ENCODE peak calls at places on chromosomes 2 and 18, in four cellular contexts. C is mammary epithelial cell; Y is CD8-positive, alpha-beta T cell; J is OCI-LY7. Z is an unnamed sample. For H3K4me1, the result is how much of the 10 kb centered on the place peaks cover.

GRCh38 chr2:181158453-181158852 is 178.0 kb downstream of the UBE2E3 start:
- DNase-seq in C (no peak), J (no peak), Y (no peak), Z (no peak)

GRCh38 chr2:231680992-231681852 is 27.1 kb upstream of the PTMA start:
- DNase-seq in J (peak), Y (no peak), C (no peak), Z (peak)

GRCh38 chr2:112092286-112093041 is 37.4 kb downstream of the TMEM87B start:
- DNase-seq in J (no peak), C (peak), Y (no peak), Z (no peak)

GRCh38 chr18:4524096-4524495 is 69.0 kb upstream of the DLGAP1 start:
- DNase-seq in J (no peak), C (no peak), Y (no peak), Z (no peak)

GRCh38 chr2:189466656-189467055 is 25.4 kb downstream of the WDR75 start:
- DNase-seq in C (no peak), Y (no peak), J (peak), Z (no peak)

GRCh38 chr2:18932864-18933263 is 343.5 kb upstream of the NT5C1B start:
- DNase-seq in J (no peak), C (no peak), Y (no peak), Z (no peak)

GRCh38 chr2:15415748-15416147 is 145.4 kb downstream of the NBAS start:
- DNase-seq in Y (no peak), C (no peak), J (no peak), Z (no peak)

GRCh38 chr2:127862228-127862627 is 4.3 kb upstream of the POLR2D start:
- DNase-seq in J (no peak), Y (no peak), C (no peak), Z (no peak)

GRCh38 chr2:39584283-39584972 is 81.3 kb upstream of the TMEM178A start:
- DNase-seq in C (peak), J (no peak), Y (no peak), Z (no peak)

GRCh38 chr2:239178954-239179353 is 221.9 kb downstream of the HDAC4 start:
- DNase-seq in C (no peak), J (no peak), Y (no peak), Z (no peak)

GRCh38 chr2:11767779-11768178 is 21.3 kb downstream of the LPIN1 start:
- DNase-seq in Y (no peak), C (no peak), J (no peak), Z (no peak)

GRCh38 chr2:11203480-11203879 is 48.2 kb downstream of the SLC66A3 start:
- DNase-seq in C (peak), J (no peak), Y (no peak), Z (no peak)

DNA sequence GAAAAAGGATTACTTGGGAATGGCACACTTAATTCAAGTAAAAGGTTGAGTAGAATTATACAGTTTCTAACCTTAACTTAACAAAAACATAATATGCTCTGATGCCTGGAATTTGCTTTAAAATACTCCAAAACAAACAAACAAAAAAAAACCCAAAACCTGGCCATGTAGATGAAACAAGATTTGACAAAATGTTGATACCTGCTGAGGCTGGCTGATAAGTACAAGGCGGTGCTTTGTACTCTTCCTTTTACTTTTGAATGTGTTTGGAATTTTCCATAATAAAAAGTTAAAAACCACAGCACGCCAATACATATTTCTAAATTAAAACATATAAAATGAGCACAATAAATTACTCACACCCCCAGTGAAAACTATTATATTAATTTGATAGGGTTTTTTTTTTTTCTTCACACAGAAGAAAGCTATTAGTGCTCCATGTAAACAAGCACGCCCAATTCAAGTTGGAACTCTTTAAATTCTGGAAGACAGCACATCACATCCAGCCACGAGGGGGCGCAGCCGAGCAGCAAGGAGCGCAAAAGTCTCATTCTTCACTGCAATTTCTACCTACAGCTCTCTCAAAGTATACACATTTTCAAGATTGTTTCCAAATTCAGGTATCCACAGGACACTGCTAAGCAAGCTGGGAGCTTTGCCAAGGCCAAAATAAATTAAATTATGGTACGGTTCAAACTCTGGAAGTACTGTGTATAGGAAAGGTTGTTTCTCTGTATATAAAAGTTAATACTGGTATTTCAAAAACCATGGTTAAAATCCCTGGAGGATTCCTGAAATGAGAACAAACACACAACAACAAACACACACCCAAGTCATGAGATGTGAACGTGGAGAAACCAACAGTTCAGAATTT is 7.5 kb downstream of the SERTAD2 start:
- DNase-seq in J (peak), C (peak), Y (peak), Z (peak)
- H3K27ac ChIP-seq in J (peak), C (peak), Y (no peak), Z (peak)

DNA sequence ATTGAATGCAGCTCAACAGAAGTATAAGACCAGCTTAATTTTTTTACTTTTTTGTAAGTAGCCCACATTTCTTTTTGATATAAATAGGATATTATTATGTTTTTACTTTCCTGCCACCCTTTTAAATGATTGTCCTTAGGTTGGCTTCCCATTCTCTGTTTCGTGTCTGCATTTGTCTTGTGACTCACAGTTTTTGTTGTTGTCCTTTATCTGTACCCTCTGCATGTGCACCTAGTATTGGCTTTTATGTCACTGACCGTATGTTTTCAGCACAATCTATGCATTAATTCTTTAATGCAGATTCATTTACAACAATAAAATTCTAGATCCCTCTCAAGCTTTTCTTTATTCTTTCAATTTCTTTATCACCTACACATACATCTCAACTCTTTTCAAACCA is 474.2 kb upstream of the FANCL start:
- DNase-seq in Y (no peak), J (no peak), C (no peak), Z (no peak)
- H3K4me1 ChIP-seq in Y (under half), J (under half), C (under half), Z (under half)

GRCh38 chr18:71899183-71899582 is 645.0 kb downstream of the CBLN2 start:
- DNase-seq in Y (no peak), C (no peak), J (no peak), Z (no peak)
- H3K27ac ChIP-seq in Y (no peak), C (no peak), J (no peak), Z (no peak)

GRCh38 chr2:148577845-148578492 is 66.6 kb upstream of the EPC2 start:
- DNase-seq in J (no peak), Y (no peak), C (no peak), Z (no peak)
- H3K4me1 ChIP-seq in J (under half), Y (under half), C (under half), Z (under half)

GRCh38 chr18:58893388-58894099 is 28.9 kb downstream of the ZNF532 start:
- DNase-seq in C (peak), Y (no peak), J (no peak), Z (no peak)

GRCh38 chr18:58894937-58895336 is 30.3 kb downstream of the ZNF532 start:
- DNase-seq in J (no peak), C (no peak), Y (no peak), Z (no peak)

GRCh38 chr18:58896734-58897508 is 32.2 kb downstream of the ZNF532 start:
- DNase-seq in Y (no peak), J (peak), C (no peak), Z (no peak)

GRCh38 chr18:58896268-58896667 is 31.6 kb downstream of the ZNF532 start:
- DNase-seq in J (peak), C (no peak), Y (no peak), Z (no peak)

GRCh38 chr18:58895385-58895784 is 30.7 kb downstream of the ZNF532 start:
- DNase-seq in C (no peak), Y (no peak), J (no peak), Z (no peak)
- H3K27ac ChIP-seq in C (no peak), Y (no peak), J (peak), Z (no peak)

GRCh38 chr2:98160574-98160973 is 73.6 kb downstream of the VWA3B start:
- DNase-seq in J (no peak), Y (no peak), C (no peak), Z (peak)
- H3K4me1 ChIP-seq in J (under half), Y (under half), C (under half), Z (under half)

GRCh38 chr2:134142341-134142738 is 111.5 kb upstream of the MGAT5 start:
- DNase-seq in C (no peak), J (no peak), Y (no peak), Z (no peak)
- H3K27ac ChIP-seq in C (peak), J (no peak), Y (no peak), Z (peak)

DNA sequence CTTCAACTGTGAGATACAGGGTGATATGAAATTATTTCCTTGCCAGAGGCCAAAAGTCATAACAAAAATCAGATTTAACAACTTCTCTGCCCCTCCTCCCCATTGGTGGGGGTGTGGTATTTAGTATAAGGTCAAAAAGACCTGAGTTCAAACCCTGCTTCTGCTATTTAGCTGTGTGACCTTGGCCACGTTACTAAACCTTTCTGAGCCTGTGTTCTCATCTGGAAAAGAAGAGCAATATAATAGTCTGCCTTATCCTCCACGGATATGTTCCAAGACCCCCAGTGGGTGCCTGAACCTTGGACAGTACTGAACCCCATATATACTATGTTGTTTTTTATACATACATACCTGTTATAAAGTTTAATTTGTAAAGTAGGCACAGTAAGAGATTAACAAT is 3.7 kb downstream of the CDC42EP3 start:
- DNase-seq in Y (no peak), C (no peak), J (no peak), Z (no peak)
- H3K4me1 ChIP-seq in Y (half or more), C (under half), J (under half), Z (half or more)

Z was measured in heart right ventricle.